ENCODE peak calls at places on chromosome 19, in ten cellular contexts. H, S, L, F, Z, M, C, I, Q and A are unnamed samples.

GRCh38 chr19:47070756-47071155 is 22.3 kb upstream of the TMEM160 start:
- DNase-seq in H (no peak), S (no peak), L (no peak), F (no peak), Z (no peak), M (no peak), C (no peak), I (no peak), Q (no peak), A (no peak)

GRCh38 chr19:49361438-49362047 is 673 bp downstream of the TEAD2 start:
- DNase-seq in H (peak), S (peak), L (peak), F (peak), Z (peak), M (no peak), C (peak), I (peak), Q (no peak), A (no peak)

GRCh38 chr19:35236638-35237400 is 8.3 kb upstream of the FAM187B start:
- DNase-seq in H (no peak), S (peak), L (no peak), F (no peak), Z (no peak), M (peak), C (no peak), I (no peak), Q (no peak), A (no peak)

GRCh38 chr19:18800636-18801035 is 9.5 kb upstream of the COMP start:
- DNase-seq in H (no peak), S (no peak), L (no peak), F (no peak), Z (no peak), M (no peak), C (no peak), I (no peak), Q (no peak), A (no peak)

GRCh38 chr19:20186163-20186562 is 19.1 kb downstream of the ZNF486 start:
- DNase-seq in H (no peak), S (no peak), L (no peak), F (no peak), Z (no peak), M (no peak), C (no peak), I (no peak), Q (no peak), A (no peak)

GRCh38 chr19:13334801-13335481 is 171.3 kb downstream of the CACNA1A start:
- DNase-seq in H (no peak), S (peak), L (no peak), F (no peak), Z (no peak), M (peak), C (no peak), I (no peak), Q (no peak), A (no peak)

GRCh38 chr19:7191946-7192691 is 102.1 kb downstream of the INSR start:
- DNase-seq in H (no peak), S (no peak), L (no peak), F (no peak), Z (no peak), M (peak), C (no peak), I (no peak), Q (peak), A (peak)

GRCh38 chr19:33304760-33305647 is 2.7 kb upstream of the CEBPA start:
- DNase-seq in H (peak), S (no peak), L (no peak), F (peak), Z (peak), M (no peak), C (no peak), I (no peak), Q (no peak), A (no peak)

GRCh38 chr19:43438291-43439162 is 23.8 kb downstream of the TEX101 start:
- DNase-seq in H (peak), S (no peak), L (no peak), F (no peak), Z (peak), M (peak), C (peak), I (peak), Q (no peak), A (no peak)

GRCh38 chr19:7981661-7982060 is 23.8 kb downstream of the ELAVL1 start:
- DNase-seq in H (no peak), S (no peak), L (no peak), F (no peak), Z (no peak), M (no peak), C (no peak), I (no peak), Q (no peak), A (no peak)

GRCh38 chr19:12778905-12779161 is 3.5 kb upstream of the HOOK2 start:
- DNase-seq in H (no peak), S (peak), L (no peak), F (no peak), Z (no peak), M (no peak), C (no peak), I (no peak), Q (no peak), A (no peak)

GRCh38 chr19:3403489-3404323 is 37.3 kb downstream of the NFIC start:
- DNase-seq in H (peak), S (peak), L (no peak), F (peak), Z (peak), M (no peak), C (peak), I (peak), Q (no peak), A (no peak)

GRCh38 chr19:58086825-58087710 is 11.0 kb downstream of the ZSCAN18 start:
- DNase-seq in H (no peak), S (no peak), L (no peak), F (peak), Z (no peak), M (no peak), C (no peak), I (no peak), Q (no peak), A (no peak)

GRCh38 chr19:43562211-43562697 is 13.1 kb downstream of the XRCC1 start:
- DNase-seq in H (no peak), S (no peak), L (no peak), F (no peak), Z (no peak), M (no peak), C (no peak), I (no peak), Q (no peak), A (no peak)

GRCh38 chr19:36392916-36393673 is 14.1 kb upstream of the ZFP14 start:
- DNase-seq in H (no peak), S (peak), L (no peak), F (no peak), Z (no peak), M (no peak), C (no peak), I (no peak), Q (no peak), A (no peak)

GRCh38 chr19:12733369-12733896 is 1.1 kb downstream of the TRIR start:
- DNase-seq in H (peak), S (peak), L (peak), F (no peak), Z (peak), M (peak), C (no peak), I (no peak), Q (no peak), A (no peak)

GRCh38 chr19:7104783-7105447 is 35.4 kb downstream of the ZNF557 start:
- DNase-seq in H (no peak), S (no peak), L (no peak), F (no peak), Z (no peak), M (no peak), C (no peak), I (no peak), Q (no peak), A (no peak)

GRCh38 chr19:17648097-17648660 is 40.0 kb downstream of the UNC13A start:
- DNase-seq in H (no peak), S (peak), L (no peak), F (no peak), Z (no peak), M (no peak), C (no peak), I (no peak), Q (no peak), A (no peak)

GRCh38 chr19:58325623-58326022 is 1.2 kb upstream of the ZSCAN22 start:
- DNase-seq in H (no peak), S (no peak), L (no peak), F (no peak), Z (no peak), M (no peak), C (no peak), I (no peak), Q (no peak), A (no peak)

GRCh38 chr19:33621065-33621785 is 528 bp upstream of the CHST8 start:
- DNase-seq in H (no peak), S (peak), L (no peak), F (no peak), Z (no peak), M (no peak), C (no peak), I (no peak), Q (no peak), A (no peak)

GRCh38 chr19:7705387-7706187 is 3.7 kb upstream of the FCER2 start:
- DNase-seq in H (no peak), S (no peak), L (no peak), F (peak), Z (peak), M (peak), C (no peak), I (peak), Q (peak), A (peak)

GRCh38 chr19:4064073-4064550 is 2.6 kb downstream of the ZBTB7A start:
- DNase-seq in H (peak), S (no peak), L (peak), F (no peak), Z (peak), M (no peak), C (no peak), I (no peak), Q (no peak), A (no peak)

GRCh38 chr19:40576181-40576584 is 490 bp upstream of the SHKBP1 start:
- DNase-seq in H (no peak), S (peak), L (peak), F (no peak), Z (no peak), M (peak), C (no peak), I (no peak), Q (no peak), A (no peak)

GRCh38 chr19:9986787-9987281 is 23.5 kb downstream of the COL5A3 start:
- DNase-seq in H (no peak), S (peak), L (peak), F (no peak), Z (no peak), M (no peak), C (peak), I (peak), Q (no peak), A (no peak)

GRCh38 chr19:18502633-18503294 is 19.1 kb downstream of the ELL start:
- DNase-seq in H (no peak), S (no peak), L (no peak), F (no peak), Z (peak), M (no peak), C (no peak), I (peak), Q (no peak), A (no peak)

GRCh38 chr19:33448159-33448516 is 73.5 kb downstream of the PEPD start:
- DNase-seq in H (no peak), S (no peak), L (no peak), F (peak), Z (no peak), M (no peak), C (no peak), I (peak), Q (no peak), A (no peak)

GRCh38 chr19:3984584-3984907 is 717 bp downstream of the EEF2 start:
- DNase-seq in H (no peak), S (no peak), L (no peak), F (no peak), Z (no peak), M (no peak), C (no peak), I (no peak), Q (no peak), A (no peak)

GRCh38 chr19:4717966-4718701 is 5.5 kb downstream of the DPP9 start:
- DNase-seq in H (no peak), S (no peak), L (no peak), F (no peak), Z (no peak), M (no peak), C (no peak), I (no peak), Q (no peak), A (no peak)

GRCh38 chr19:11699931-11700794 is 38.6 kb downstream of the ZNF823 start:
- DNase-seq in H (peak), S (peak), L (peak), F (no peak), Z (peak), M (peak), C (no peak), I (no peak), Q (no peak), A (peak)

GRCh38 chr19:57559404-57560025 is at the start of gene ZNF550:
- DNase-seq in H (peak), S (peak), L (peak), F (peak), Z (peak), M (peak), C (peak), I (peak), Q (peak), A (peak)

GRCh38 chr19:55537741-55538111 is 793 bp upstream of the SBK2 start:
- DNase-seq in H (no peak), S (peak), L (peak), F (no peak), Z (no peak), M (no peak), C (no peak), I (no peak), Q (no peak), A (no peak)

GRCh38 chr19:510606-511100 is 3.4 kb downstream of the TPGS1 start:
- DNase-seq in H (peak), S (peak), L (peak), F (peak), Z (peak), M (peak), C (no peak), I (peak), Q (peak), A (peak)

GRCh38 chr19:512548-513365 is 5.5 kb downstream of the TPGS1 start:
- DNase-seq in H (no peak), S (no peak), L (no peak), F (peak), Z (no peak), M (no peak), C (no peak), I (no peak), Q (no peak), A (peak)

GRCh38 chr19:508204-509150 is 1.2 kb downstream of the TPGS1 start:
- DNase-seq in H (no peak), S (no peak), L (no peak), F (no peak), Z (no peak), M (no peak), C (no peak), I (no peak), Q (no peak), A (no peak)

GRCh38 chr19:513368-514165 is 6.3 kb downstream of the TPGS1 start:
- DNase-seq in H (no peak), S (no peak), L (no peak), F (no peak), Z (no peak), M (no peak), C (no peak), I (no peak), Q (no peak), A (no peak)

DNA sequence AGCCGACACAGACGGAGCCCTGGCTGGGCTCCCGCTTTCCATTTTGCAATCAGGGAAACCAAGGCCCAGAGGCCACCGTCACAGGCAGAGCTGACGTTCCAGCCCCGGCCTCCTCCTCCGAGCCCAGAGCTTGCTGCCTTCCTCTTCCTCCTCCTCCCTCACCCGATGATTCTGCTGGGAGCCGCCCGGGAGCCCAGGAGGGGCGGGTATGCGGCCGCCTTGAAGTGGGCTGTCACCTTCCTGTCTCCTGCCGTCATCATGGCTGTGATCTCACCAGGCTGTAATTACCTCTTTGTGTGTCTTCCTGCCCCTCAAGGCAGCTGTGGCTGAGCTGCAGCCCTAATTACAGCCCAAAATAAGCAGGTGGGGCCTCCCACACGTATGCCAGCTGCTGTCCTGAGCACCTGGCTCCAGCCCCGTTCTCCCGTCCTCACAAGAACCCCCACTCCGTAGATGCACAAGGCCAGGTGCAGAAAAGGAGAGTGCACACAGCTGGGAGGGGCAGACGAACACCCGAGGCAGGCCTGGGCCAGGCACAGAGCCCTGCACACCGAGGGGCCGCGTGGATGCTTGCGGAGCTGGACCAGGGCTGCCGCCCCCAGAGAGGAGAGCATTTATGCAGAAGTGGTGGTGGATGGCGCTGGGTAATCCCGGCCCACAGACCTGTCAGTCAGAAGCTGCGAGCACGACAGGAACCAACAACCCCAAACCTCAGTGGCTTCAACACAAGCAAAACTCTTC is 4.0 kb downstream of the TPGS1 start:
- DNase-seq in H (peak), S (no peak), L (peak), F (peak), Z (peak), M (peak), C (no peak), I (no peak), Q (peak), A (peak)
- H3K4me3 ChIP-seq in H (no peak), S (peak), L (peak), F (peak), Z (no peak), M (peak), C (no peak), I (peak), Q (peak), A (peak)

DNA sequence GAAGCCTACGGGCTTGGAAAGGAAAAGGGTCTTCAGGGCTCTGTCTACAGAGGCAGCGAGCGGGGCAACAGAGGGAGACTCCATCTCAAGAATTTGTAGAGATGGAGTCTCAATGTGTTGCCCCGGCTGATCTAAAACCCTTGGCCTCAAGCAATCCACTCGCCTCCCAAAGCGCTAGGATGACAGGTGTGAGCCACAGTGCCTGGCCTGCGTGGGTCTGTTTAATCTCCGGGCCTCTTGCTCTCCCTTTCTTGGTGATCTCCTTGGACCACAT is 8.1 kb downstream of the RPS9 start:
- DNase-seq in H (no peak), S (peak), L (no peak), F (no peak), Z (no peak), M (no peak), C (no peak), I (no peak), Q (no peak), A (no peak)
- H3K27ac ChIP-seq in H (peak), S (peak), L (peak), F (peak), Z (peak), M (no peak), C (peak), I (peak), Q (peak), A (no peak)

GRCh38 chr19:41863209-41863931 is 3.3 kb downstream of the RPS19 start:
- DNase-seq in H (no peak), S (no peak), L (no peak), F (no peak), Z (no peak), M (no peak), C (no peak), I (no peak), Q (no peak), A (no peak)
- H3K4me3 ChIP-seq in H (no peak), S (peak), L (no peak), F (no peak), Z (no peak), M (no peak), C (no peak), I (no peak), Q (no peak), A (no peak)

DNA sequence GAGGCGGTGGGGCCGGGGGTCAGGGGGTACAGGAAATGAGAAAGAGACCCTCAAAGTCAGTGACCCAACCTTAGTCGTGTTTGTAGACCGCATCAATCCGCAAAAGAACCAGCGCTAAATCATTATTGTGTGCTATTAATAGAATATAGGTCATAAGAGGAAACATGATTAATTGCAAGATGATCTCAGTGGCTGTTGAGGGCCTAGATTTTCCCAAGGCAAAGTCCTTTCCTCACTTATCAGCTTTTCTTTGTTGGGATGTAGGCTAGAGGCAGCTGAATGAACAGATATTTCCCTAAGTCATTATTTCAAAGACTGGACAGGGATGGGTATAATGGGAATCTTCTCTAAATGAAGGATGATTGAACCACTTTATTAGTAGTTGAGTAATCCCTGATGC is 116.2 kb downstream of the SIPA1L3 start:
- DNase-seq in H (no peak), S (no peak), L (no peak), F (no peak), Z (no peak), M (no peak), C (no peak), I (no peak), Q (no peak), A (no peak)
- H3K27ac ChIP-seq in H (peak), S (peak), L (peak), F (no peak), Z (no peak), M (no peak), C (no peak), I (no peak), Q (no peak), A (no peak)

GRCh38 chr19:15702590-15702930 is 25.3 kb upstream of the OR10H2 start:
- DNase-seq in H (no peak), S (peak), L (no peak), F (peak), Z (peak), M (peak), C (peak), I (peak), Q (no peak), A (peak)
- H3K4me3 ChIP-seq in H (no peak), S (no peak), L (no peak), F (no peak), Z (no peak), M (no peak), C (no peak), I (no peak), Q (no peak), A (no peak)